ENCODE peak calls at places on chromosome 9, in nine cellular contexts. K is naive B cell; I is SW 1271; E is RWPE1; V is cardiac muscle cell; B is foreskin keratinocyte; G is dorsolateral prefrontal cortex; R is stimulated activated CD4-positive, alpha-beta T cell treated with anti-CD3 and anti-CD28 coated beads, Interleukin-15, amount 100 ng/mL, for 1 hour; F is hypothalamus. T is an unnamed sample.

GRCh38 chr9:78261403-78262001 is 25.6 kb downstream of the CEP78 start:
- DNase-seq in K (peak; percentile 6), I (no peak), E (peak; percentile 48), V (peak; percentile 23), B (no peak), G (no peak), R (no peak), F (no peak), T (peak; percentile 26)

GRCh38 chr9:93326056-93326455 is 125.4 kb upstream of the FAM120A start:
- DNase-seq in K (no peak), I (no peak), E (no peak), V (no peak), B (peak; percentile 18), G (no peak), R (no peak), F (no peak), T (no peak)

GRCh38 chr9:755454-756381 is 85.8 kb upstream of the DMRT1 start:
- DNase-seq in K (no peak), I (no peak), E (peak; percentile 26), V (no peak), B (peak; percentile 78), G (no peak), R (no peak), F (no peak), T (no peak)

GRCh38 chr9:98144076-98144475 is 25.1 kb upstream of the TRIM14 start:
- DNase-seq in K (no peak), I (no peak), E (no peak), V (no peak), B (no peak), G (no peak), R (no peak), F (no peak), T (no peak)

GRCh38 chr9:30758726-30759446 is 1625.6 kb upstream of the ACO1 start:
- DNase-seq in K (no peak), I (no peak), E (no peak), V (no peak), B (no peak), G (no peak), R (no peak), F (no peak), T (no peak)

GRCh38 chr9:115134941-115135340 is 17.0 kb upstream of the TNC start:
- DNase-seq in K (no peak), I (no peak), E (no peak), V (no peak), B (no peak), G (no peak), R (no peak), F (no peak), T (no peak)

GRCh38 chr9:4491621-4491975 is 1.3 kb downstream of the SLC1A1 start:
- DNase-seq in K (no peak), I (no peak), E (no peak), V (no peak), B (no peak), G (no peak), R (no peak), F (no peak), T (no peak)

GRCh38 chr9:82062245-82062644 is 73.7 kb downstream of the SPATA31D1 start:
- DNase-seq in K (no peak), I (no peak), E (no peak), V (no peak), B (no peak), G (no peak), R (no peak), F (no peak), T (no peak)

GRCh38 chr9:111190352-111190751 is 139.7 kb downstream of the OR2K2 start:
- DNase-seq in K (no peak), I (no peak), E (no peak), V (peak; percentile 1), B (no peak), G (no peak), R (no peak), F (no peak), T (no peak)

GRCh38 chr9:76456202-76456926 is 2.6 kb upstream of the GCNT1 start:
- DNase-seq in K (peak; percentile 66), I (no peak), E (peak; percentile 24), V (peak; percentile 14), B (peak; percentile 48), G (no peak), R (no peak), F (no peak), T (peak; percentile 69)

GRCh38 chr9:28934111-28934510 is 1360.8 kb upstream of the C9orf72 start:
- DNase-seq in K (no peak), I (no peak), E (no peak), V (no peak), B (peak; percentile 42), G (no peak), R (no peak), F (no peak), T (no peak)

GRCh38 chr9:130182090-130182909 is 10.1 kb downstream of the NCS1 start:
- DNase-seq in K (no peak), I (no peak), E (no peak), V (no peak), B (no peak), G (no peak), R (no peak), F (no peak), T (no peak)

GRCh38 chr9:89137548-89138462 is 40.8 kb downstream of the SHC3 start:
- DNase-seq in K (no peak), I (no peak), E (peak; percentile 73), V (no peak), B (peak; percentile 89), G (peak; percentile 49), R (no peak), F (no peak), T (no peak)

GRCh38 chr9:127418037-127418471 is 6.1 kb upstream of the ZNF79 start:
- DNase-seq in K (peak; percentile 24), I (no peak), E (no peak), V (peak; percentile 37), B (no peak), G (no peak), R (peak; percentile 31), F (no peak), T (peak; percentile 36)

GRCh38 chr9:99385215-99385614 is 163.1 kb downstream of the SEC61B start:
- DNase-seq in K (no peak), I (no peak), E (no peak), V (no peak), B (no peak), G (no peak), R (no peak), F (no peak), T (no peak)

GRCh38 chr9:97412628-97413382 is 909 bp downstream of the TDRD7 start:
- DNase-seq in K (peak; percentile 39), I (no peak), E (peak; percentile 63), V (no peak), B (peak; percentile 19), G (no peak), R (no peak), F (peak; percentile 32), T (peak; percentile 49)

GRCh38 chr9:133119039-133119438 is 2.0 kb downstream of the RALGDS start:
- DNase-seq in K (no peak), I (no peak), E (no peak), V (no peak), B (no peak), G (peak; percentile 85), R (no peak), F (peak; percentile 70), T (no peak)

GRCh38 chr9:115978739-115979138 is 174.9 kb upstream of the PAPPA start:
- DNase-seq in K (no peak), I (no peak), E (no peak), V (no peak), B (no peak), G (no peak), R (no peak), F (no peak), T (no peak)

GRCh38 chr9:78765861-78766260 is 468.9 kb downstream of the PSAT1 start:
- DNase-seq in K (no peak), I (no peak), E (no peak), V (no peak), B (no peak), G (no peak), R (no peak), F (no peak), T (no peak)

T was measured in germinal center.